ENCODE peak calls at places on chromosomes 16 and 17, in five cellular contexts. R is kidney epithelial cell, Y is AG10803, K is bronchial epithelial cell, F is tibial artery. X is an unnamed sample.

GRCh38 chr16:69132424-69133252 is at the start of the genes CHTF8 and UTP4:
- DNase-seq in F (peak), Y (peak), K (peak), R (peak), X (peak)

GRCh38 chr17:794876-795275 is 12.7 kb downstream of the MRM3 start:
- DNase-seq in Y (peak), R (no peak), F (peak), K (peak), X (peak)

GRCh38 chr17:76266244-76266938 is 1.2 kb downstream of the UBALD2 start:
- DNase-seq in R (no peak), F (no peak), K (peak), Y (peak), X (no peak)

GRCh38 chr17:44363613-44364159 is at the start of gene FAM171A2:
- DNase-seq in Y (peak), F (peak), K (no peak), R (no peak), X (peak)

GRCh38 chr17:10512856-10513255 is 5.5 kb downstream of the MYH1 start:
- DNase-seq in F (no peak), R (no peak), K (no peak), Y (peak), X (no peak)

GRCh38 chr17:42275527-42276358 is 448 bp downstream of the STAT5B start:
- DNase-seq in R (no peak), Y (peak), F (no peak), K (no peak), X (peak)

GRCh38 chr16:86080131-86080875 is 181.3 kb downstream of the IRF8 start:
- DNase-seq in Y (no peak), R (no peak), K (no peak), F (peak), X (no peak)

GRCh38 chr16:47311738-47312505 is 148.9 kb downstream of the ITFG1 start:
- DNase-seq in Y (peak), F (no peak), R (peak), K (peak), X (no peak)

GRCh38 chr17:21573961-21574610 is 118.2 kb upstream of the KCNJ18 start:
- DNase-seq in Y (peak), R (peak), K (no peak), F (peak), X (no peak)

GRCh38 chr17:73293480-73293911 is 18.3 kb downstream of the CDC42EP4 start:
- DNase-seq in K (peak), Y (peak), R (peak), F (peak), X (no peak)

GRCh38 chr16:84175351-84176081 is 11.3 kb downstream of the TAF1C start:
- DNase-seq in Y (peak), R (no peak), K (peak), F (no peak), X (peak)

GRCh38 chr16:9092282-9092962 is 978 bp downstream of the HAPSTR1 start:
- DNase-seq in Y (no peak), K (no peak), R (no peak), F (peak), X (peak)

GRCh38 chr17:64185101-64185500 is 55.2 kb upstream of the ERN1 start:
- DNase-seq in R (no peak), K (no peak), Y (no peak), F (no peak), X (no peak)

GRCh38 chr17:57946798-57947358 is 8.3 kb downstream of the CUEDC1 start:
- DNase-seq in K (peak), Y (peak), F (peak), R (no peak), X (peak)

GRCh38 chr17:79671387-79671752 is 59.4 kb upstream of the ENPP7 start:
- DNase-seq in F (no peak), Y (no peak), R (no peak), K (no peak), X (no peak)

GRCh38 chr16:66220766-66221165 is 145.7 kb upstream of the CDH5 start:
- DNase-seq in K (no peak), R (no peak), F (no peak), Y (no peak), X (no peak)

GRCh38 chr17:17921192-17922082 is 50.8 kb downstream of the TOM1L2 start:
- DNase-seq in F (no peak), K (peak), Y (peak), R (peak), X (no peak)

GRCh38 chr17:42051645-42052044 is 1.2 kb upstream of the C17orf113 start:
- DNase-seq in F (no peak), R (no peak), Y (no peak), K (no peak), X (no peak)

GRCh38 chr17:50536683-50537646 is 4.4 kb downstream of the EPN3 start:
- DNase-seq in R (no peak), Y (no peak), F (no peak), K (no peak), X (no peak)

GRCh38 chr17:80477647-80478478 is 1.5 kb upstream of the NPTX1 start:
- DNase-seq in Y (peak), R (no peak), F (no peak), K (no peak), X (peak)

GRCh38 chr16:4693956-4694663 is 748 bp downstream of the NUDT16L1 start:
- DNase-seq in F (peak), R (no peak), Y (peak), K (no peak), X (peak)

GRCh38 chr17:72984145-72984924 is 108.2 kb downstream of the SLC39A11 start:
- DNase-seq in F (no peak), K (peak), R (peak), Y (peak), X (no peak)

GRCh38 chr17:75712480-75712879 is 8.8 kb upstream of the ITGB4 start:
- DNase-seq in R (no peak), K (peak), Y (peak), F (no peak), X (no peak)

GRCh38 chr16:66523861-66524354 is 26.0 kb downstream of the TK2 start:
- DNase-seq in F (no peak), K (no peak), R (no peak), Y (no peak), X (peak)

GRCh38 chr16:77383606-77384187 is 51.1 kb downstream of the ADAMTS18 start:
- DNase-seq in F (no peak), K (no peak), Y (no peak), R (no peak), X (no peak)

GRCh38 chr17:42010898-42011516 is 6.2 kb downstream of the DNAJC7 start:
- DNase-seq in K (peak), F (no peak), R (no peak), Y (no peak), X (no peak)

GRCh38 chr17:40317345-40317873 is 8.4 kb downstream of the RARA start:
- DNase-seq in K (peak), Y (peak), F (peak), R (no peak), X (peak)

GRCh38 chr17:22695228-22695619 is 1002.9 kb downstream of the KCNJ18 start:
- DNase-seq in K (no peak), F (no peak), Y (no peak), R (no peak), X (no peak)
- TF ChIP-seq CTCF in K (no peak), F (no peak), Y (no peak), R (no peak), X (no peak)

GRCh38 chr16:81172769-81173658 is 65.5 kb upstream of the BCO1 start:
- DNase-seq in K (no peak), R (no peak), F (no peak), Y (no peak), X (no peak)

GRCh38 chr16:81168406-81168805 is 70.1 kb upstream of the BCO1 start:
- DNase-seq in R (no peak), F (no peak), K (no peak), Y (no peak), X (no peak)

GRCh38 chr16:81167851-81168250 is 70.6 kb upstream of the BCO1 start:
- DNase-seq in R (no peak), K (no peak), Y (no peak), F (peak), X (no peak)

GRCh38 chr16:81174644-81175324 is 63.7 kb upstream of the BCO1 start:
- DNase-seq in R (peak), Y (peak), F (no peak), K (peak), X (no peak)

DNA sequence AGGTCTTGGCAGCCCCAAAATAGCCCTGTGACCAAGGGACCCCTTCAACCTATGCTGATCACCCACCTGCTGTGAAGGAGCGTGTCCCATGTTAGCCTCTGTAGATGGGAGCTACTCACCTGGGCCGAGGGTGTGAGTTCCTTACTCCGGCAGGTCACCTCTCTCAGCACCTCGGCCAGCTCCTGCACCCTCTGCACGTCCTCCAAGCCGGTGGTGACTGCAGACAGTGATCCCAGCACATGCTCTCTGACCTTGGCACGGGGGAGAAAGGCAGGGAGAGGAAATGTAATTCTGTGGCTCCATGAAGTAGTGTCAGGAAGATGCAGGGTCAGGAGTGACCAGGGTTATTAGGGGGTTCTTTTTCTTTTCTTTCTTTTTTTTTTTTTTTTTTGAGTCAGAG is 67.7 kb upstream of the BCO1 start:
- DNase-seq in K (peak), R (no peak), F (no peak), Y (no peak), X (no peak)
- TF ChIP-seq CTCF in K (no peak), R (no peak), F (no peak), Y (no peak), X (no peak)

GRCh38 chr16:72971370-72971769 is 76.6 kb downstream of the ZFHX3 start:
- DNase-seq in Y (no peak), F (no peak), K (no peak), R (no peak), X (no peak)

GRCh38 chr16:72972878-72973571 is 74.9 kb downstream of the ZFHX3 start:
- DNase-seq in Y (no peak), F (no peak), K (peak), R (no peak), X (no peak)

GRCh38 chr16:72969812-72970211 is 78.1 kb downstream of the ZFHX3 start:
- DNase-seq in F (no peak), R (no peak), K (no peak), Y (no peak), X (no peak)

GRCh38 chr16:72967941-72968340 is 80.0 kb downstream of the ZFHX3 start:
- DNase-seq in R (no peak), F (no peak), Y (no peak), K (no peak), X (no peak)

DNA sequence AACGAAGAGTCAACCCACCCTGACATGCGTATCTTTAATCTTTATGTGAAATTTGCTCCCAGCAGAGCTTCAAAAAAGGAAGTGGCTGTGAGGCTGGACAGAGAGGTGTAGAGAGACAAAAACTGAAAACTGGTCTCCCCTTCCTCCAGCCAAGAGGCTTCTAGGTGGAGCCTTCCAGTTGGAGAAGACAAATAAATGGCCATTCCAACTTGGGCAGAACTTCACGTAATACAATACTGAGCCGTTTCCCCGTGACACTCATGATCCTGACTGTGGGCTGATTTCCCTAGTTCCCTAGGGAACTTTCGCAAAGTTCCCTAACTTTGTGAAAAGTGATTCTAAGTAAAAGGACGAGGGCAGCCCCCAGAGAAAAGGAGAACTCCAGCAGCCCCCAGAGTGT is 78.8 kb downstream of the ZFHX3 start:
- DNase-seq in K (no peak), R (no peak), Y (no peak), F (no peak), X (no peak)
- TF ChIP-seq CTCF in K (no peak), R (no peak), Y (no peak), F (no peak), X (no peak)

DNA sequence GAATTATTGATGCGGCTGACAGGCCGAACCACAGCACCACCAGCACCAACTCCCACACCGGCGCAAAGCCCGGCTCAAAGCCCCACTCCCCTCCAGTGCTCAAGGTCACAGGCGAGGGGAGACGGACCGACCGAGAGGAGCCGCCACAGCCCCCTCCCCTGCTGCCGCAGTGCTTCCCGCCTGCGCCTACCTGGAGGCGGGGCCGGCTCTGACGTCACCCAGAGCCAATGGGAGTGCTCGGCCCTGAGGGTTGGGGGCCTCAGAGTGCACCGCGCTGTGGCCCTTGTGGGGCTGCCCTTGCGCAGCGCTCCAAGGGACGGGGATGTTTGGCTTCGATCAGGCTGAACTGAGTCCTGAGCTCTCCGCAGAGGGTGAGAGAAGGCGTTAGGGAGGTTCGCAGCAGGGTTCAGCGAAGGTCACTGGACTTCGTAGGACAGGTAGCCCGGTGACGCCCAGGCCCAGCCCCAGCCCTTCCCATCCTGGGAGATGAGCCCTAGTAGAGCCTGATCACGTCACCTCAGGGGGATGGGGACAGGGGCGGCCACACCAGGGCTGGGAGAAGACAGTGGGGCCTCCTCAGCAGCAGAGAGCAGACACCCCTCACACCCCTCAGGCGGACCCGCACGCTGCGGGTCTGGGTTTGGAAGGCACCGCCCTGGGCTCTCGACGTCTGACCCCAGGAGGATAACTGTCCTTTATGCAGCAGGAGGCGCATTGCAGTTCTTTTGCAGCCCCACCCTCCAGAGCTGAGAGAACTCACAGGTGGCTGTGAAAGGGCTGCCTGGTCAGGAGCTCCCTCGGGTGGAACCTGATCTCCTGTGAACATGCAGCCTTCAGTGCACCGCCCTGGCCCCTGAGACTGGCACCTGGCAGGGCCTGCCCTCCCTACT is 1.5 kb downstream of the NDRG4 start:
- DNase-seq in R (no peak), F (peak), Y (no peak), K (no peak), X (no peak)
- TF ChIP-seq CTCF in R (no peak), F (no peak), Y (no peak), K (no peak), X (no peak)

GRCh38 chr17:13302983-13303382 is 285.2 kb upstream of the ELAC2 start:
- DNase-seq in F (no peak), R (no peak), Y (no peak), K (no peak), X (no peak)
- TF ChIP-seq CTCF in F (no peak), R (no peak), Y (no peak), K (no peak), X (no peak)

GRCh38 chr17:47895856-47896671 is at the start of gene SP2:
- DNase-seq in K (peak), F (peak), R (peak), Y (peak), X (peak)
- TF ChIP-seq CTCF in K (no peak), F (peak), R (no peak), Y (no peak), X (no peak)

GRCh38 chr17:13157656-13158055 is 139.8 kb upstream of the ELAC2 start:
- DNase-seq in K (no peak), Y (peak), R (no peak), F (no peak), X (no peak)
- TF ChIP-seq CTCF in K (no peak), Y (no peak), R (no peak), F (no peak), X (no peak)